ENCODE peak calls at places on chromosome 20, in ten cellular contexts. G, A, H, T, X, M, V, D, S and C are unnamed samples.

GRCh38 chr20:48708630-48709029 is 119.2 kb downstream of the PREX1 start:
- DNase-seq in G (no peak), A (no peak), H (no peak), T (no peak), X (no peak), M (no peak), V (no peak), D (no peak), S (no peak), C (no peak)

GRCh38 chr20:4722571-4722970 is 862 bp downstream of the PRND start:
- DNase-seq in G (no peak), A (no peak), H (no peak), T (no peak), X (no peak), M (no peak), V (no peak), D (no peak), S (no peak), C (no peak)

GRCh38 chr20:51639206-51639832 is 96.8 kb upstream of the NFATC2 start:
- DNase-seq in G (peak), A (peak), H (peak), T (peak), X (peak), M (peak), V (peak), D (peak), S (peak), C (peak)

GRCh38 chr20:13222319-13222716 is 1.2 kb downstream of the ISM1 start:
- DNase-seq in G (no peak), A (no peak), H (no peak), T (no peak), X (no peak), M (no peak), V (no peak), D (no peak), S (no peak), C (no peak)

GRCh38 chr20:58420798-58421496 is 31.9 kb downstream of the VAPB start:
- DNase-seq in G (no peak), A (no peak), H (no peak), T (peak), X (no peak), M (no peak), V (peak), D (peak), S (no peak), C (no peak)

GRCh38 chr20:57092112-57092899 is 174.1 kb downstream of the BMP7 start:
- DNase-seq in G (peak), A (peak), H (peak), T (peak), X (peak), M (peak), V (peak), D (peak), S (peak), C (peak)

GRCh38 chr20:38304845-38305447 is 990 bp downstream of the BPI start:
- DNase-seq in G (peak), A (peak), H (peak), T (peak), X (no peak), M (peak), V (peak), D (peak), S (no peak), C (peak)

GRCh38 chr20:49505518-49505917 is 23.1 kb upstream of the KCNB1 start:
- DNase-seq in G (peak), A (no peak), H (peak), T (peak), X (no peak), M (no peak), V (no peak), D (peak), S (peak), C (peak)

GRCh38 chr20:34951252-34951651 is 4.4 kb downstream of the GSS start:
- DNase-seq in G (no peak), A (no peak), H (no peak), T (no peak), X (no peak), M (no peak), V (peak), D (no peak), S (no peak), C (no peak)

GRCh38 chr20:53337419-53338101 is 256.1 kb downstream of the ZNF217 start:
- DNase-seq in G (no peak), A (no peak), H (no peak), T (no peak), X (no peak), M (no peak), V (no peak), D (no peak), S (no peak), C (no peak)

GRCh38 chr20:25461766-25462165 is 54.3 kb downstream of the GINS1 start:
- DNase-seq in G (no peak), A (no peak), H (peak), T (no peak), X (no peak), M (no peak), V (no peak), D (no peak), S (no peak), C (no peak)

GRCh38 chr20:1566701-1567100 is 9.2 kb upstream of the SIRPD start:
- DNase-seq in G (no peak), A (no peak), H (no peak), T (no peak), X (no peak), M (no peak), V (peak), D (peak), S (no peak), C (no peak)

GRCh38 chr20:33893314-33893713 is 82.2 kb downstream of the CHMP4B start:
- DNase-seq in G (no peak), A (no peak), H (no peak), T (peak), X (no peak), M (no peak), V (peak), D (peak), S (no peak), C (no peak)

GRCh38 chr20:61558726-61559125 is 306.7 kb downstream of the CDH4 start:
- DNase-seq in G (peak), A (no peak), H (no peak), T (peak), X (no peak), M (no peak), V (peak), D (peak), S (no peak), C (no peak)

GRCh38 chr20:11124849-11125505 is 451.2 kb upstream of the JAG1 start:
- DNase-seq in G (no peak), A (no peak), H (no peak), T (no peak), X (no peak), M (no peak), V (no peak), D (peak), S (no peak), C (no peak)

GRCh38 chr20:37741055-37741454 is 47.2 kb downstream of the CTNNBL1 start:
- DNase-seq in G (no peak), A (no peak), H (no peak), T (peak), X (no peak), M (no peak), V (peak), D (peak), S (no peak), C (no peak)

GRCh38 chr20:62811320-62811719 is 5.5 kb upstream of the COL9A3 start:
- DNase-seq in G (no peak), A (no peak), H (no peak), T (no peak), X (no peak), M (no peak), V (no peak), D (no peak), S (no peak), C (no peak)

GRCh38 chr20:8671366-8671943 is 397.4 kb upstream of the PLCB4 start:
- DNase-seq in G (no peak), A (no peak), H (no peak), T (no peak), X (no peak), M (no peak), V (no peak), D (no peak), S (no peak), C (no peak)

GRCh38 chr20:57317789-57318371 is 11.7 kb upstream of the SPO11 start:
- DNase-seq in G (no peak), A (no peak), H (no peak), T (no peak), X (no peak), M (no peak), V (no peak), D (no peak), S (no peak), C (no peak)

GRCh38 chr20:58605292-58606065 is 45.6 kb upstream of the STX16 start:
- DNase-seq in G (no peak), A (no peak), H (no peak), T (no peak), X (no peak), M (no peak), V (no peak), D (no peak), S (no peak), C (no peak)

GRCh38 chr20:48898210-48898609 is 23.3 kb upstream of the ARFGEF2 start:
- DNase-seq in G (no peak), A (no peak), H (no peak), T (no peak), X (no peak), M (no peak), V (peak), D (peak), S (no peak), C (no peak)

GRCh38 chr20:3194617-3195280 is 9.7 kb downstream of the DDRGK1 start:
- DNase-seq in G (peak), A (no peak), H (no peak), T (no peak), X (no peak), M (no peak), V (no peak), D (no peak), S (no peak), C (no peak)

GRCh38 chr20:51732454-51732791 is 35.8 kb downstream of the ATP9A start:
- DNase-seq in G (no peak), A (no peak), H (no peak), T (peak), X (no peak), M (no peak), V (no peak), D (peak), S (no peak), C (no peak)

GRCh38 chr20:63031251-63032014 is 24.7 kb upstream of the BHLHE23 start:
- DNase-seq in G (peak), A (no peak), H (no peak), T (no peak), X (no peak), M (no peak), V (no peak), D (no peak), S (no peak), C (no peak)

GRCh38 chr20:58892126-58892931 is 39.8 kb downstream of the GNAS start:
- DNase-seq in G (peak), A (peak), H (peak), T (peak), X (peak), M (peak), V (peak), D (peak), S (peak), C (peak)

GRCh38 chr20:34022154-34022842 is 28.6 kb downstream of the RALY start:
- DNase-seq in G (no peak), A (peak), H (no peak), T (no peak), X (no peak), M (peak), V (peak), D (peak), S (no peak), C (no peak)

GRCh38 chr20:3735768-3736167 is 3.3 kb downstream of the HSPA12B start:
- DNase-seq in G (no peak), A (no peak), H (no peak), T (no peak), X (no peak), M (no peak), V (no peak), D (no peak), S (no peak), C (no peak)

GRCh38 chr20:53597085-53597482 is 3.4 kb upstream of the ZNF217 start:
- DNase-seq in G (no peak), A (no peak), H (peak), T (no peak), X (no peak), M (no peak), V (peak), D (no peak), S (no peak), C (no peak)

GRCh38 chr20:3218307-3218988 is 9.2 kb downstream of the ITPA start:
- DNase-seq in G (peak), A (peak), H (peak), T (peak), X (peak), M (peak), V (no peak), D (peak), S (peak), C (peak)

GRCh38 chr20:50355593-50356521 is 154.3 kb upstream of the PTPN1 start:
- DNase-seq in G (no peak), A (no peak), H (no peak), T (no peak), X (no peak), M (no peak), V (no peak), D (no peak), S (no peak), C (no peak)

GRCh38 chr20:30168025-30168799 is 1089.3 kb upstream of the DEFB115 start:
- DNase-seq in G (peak), A (no peak), H (peak), T (no peak), X (no peak), M (no peak), V (no peak), D (no peak), S (no peak), C (no peak)

GRCh38 chr20:52972190-52972937 is at the start of gene TSHZ2:
- DNase-seq in G (peak), A (no peak), H (peak), T (peak), X (no peak), M (peak), V (peak), D (peak), S (peak), C (peak)

GRCh38 chr20:15949391-15949790 is 623.9 kb downstream of the KIF16B start:
- DNase-seq in G (no peak), A (no peak), H (no peak), T (no peak), X (no peak), M (no peak), V (no peak), D (no peak), S (no peak), C (no peak)

GRCh38 chr20:50450961-50451752 is 59.0 kb upstream of the PTPN1 start:
- DNase-seq in G (no peak), A (peak), H (peak), T (peak), X (peak), M (no peak), V (no peak), D (peak), S (no peak), C (peak)

GRCh38 chr20:41540459-41540858 is 77.7 kb downstream of the CHD6 start:
- DNase-seq in G (no peak), A (no peak), H (no peak), T (no peak), X (no peak), M (no peak), V (no peak), D (no peak), S (no peak), C (no peak)

GRCh38 chr20:41537865-41538264 is 80.3 kb downstream of the CHD6 start:
- DNase-seq in G (no peak), A (no peak), H (no peak), T (no peak), X (no peak), M (no peak), V (no peak), D (no peak), S (no peak), C (no peak)

GRCh38 chr20:41540916-41541315 is 77.3 kb downstream of the CHD6 start:
- DNase-seq in G (no peak), A (no peak), H (no peak), T (no peak), X (no peak), M (no peak), V (no peak), D (peak), S (no peak), C (no peak)

GRCh38 chr20:41534842-41535241 is 83.3 kb downstream of the CHD6 start:
- DNase-seq in G (no peak), A (no peak), H (no peak), T (peak), X (no peak), M (no peak), V (peak), D (peak), S (no peak), C (no peak)

GRCh38 chr20:41538810-41539596 is 79.2 kb downstream of the CHD6 start:
- DNase-seq in G (no peak), A (no peak), H (no peak), T (no peak), X (no peak), M (no peak), V (no peak), D (no peak), S (no peak), C (no peak)
- TF ChIP-seq CTCF in G (no peak), A (no peak), H (no peak), T (no peak), X (no peak), M (no peak), V (no peak), D (no peak), S (no peak), C (no peak)

DNA sequence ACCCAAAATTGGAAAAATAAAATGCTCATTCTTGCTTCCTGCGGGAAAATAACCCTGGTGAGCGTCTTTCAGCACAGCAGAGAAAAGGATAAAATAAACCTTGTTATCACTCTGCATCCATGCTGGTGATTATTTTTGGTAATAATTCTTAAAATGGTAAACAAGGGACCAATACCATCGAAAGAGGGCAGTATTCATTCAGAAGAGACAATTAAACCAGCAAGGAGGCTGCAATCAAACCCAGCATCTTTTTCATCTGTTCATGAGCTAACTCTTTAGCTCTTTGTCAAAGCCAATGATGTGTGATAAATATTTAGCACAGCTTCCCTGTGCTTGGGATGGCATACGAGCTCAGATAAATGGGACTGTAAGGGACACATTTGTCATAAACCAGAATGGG is 34.3 kb downstream of the CDH26 start:
- DNase-seq in G (no peak), A (no peak), H (no peak), T (no peak), X (no peak), M (no peak), V (peak), D (peak), S (no peak), C (no peak)
- TF ChIP-seq CTCF in G (no peak), A (no peak), H (no peak), T (no peak), X (no peak), M (peak), V (no peak), D (peak), S (no peak), C (no peak)

GRCh38 chr20:36504295-36504694 is 37.0 kb upstream of the MYL9 start:
- DNase-seq in G (no peak), A (no peak), H (no peak), T (no peak), X (no peak), M (no peak), V (no peak), D (no peak), S (no peak), C (no peak)
- TF ChIP-seq CTCF in G (no peak), A (no peak), H (no peak), T (peak), X (no peak), M (no peak), V (no peak), D (no peak), S (peak), C (no peak)

GRCh38 chr20:32034581-32035397 is 17.3 kb upstream of the HCK start:
- DNase-seq in G (no peak), A (no peak), H (peak), T (no peak), X (no peak), M (no peak), V (no peak), D (peak), S (no peak), C (no peak)
- TF ChIP-seq CTCF in G (no peak), A (peak), H (no peak), T (no peak), X (no peak), M (no peak), V (peak), D (no peak), S (no peak), C (no peak)